ENCODE peak calls at places on chromosome 7, in five cellular contexts. D is A549, J is transverse colon, H is SK-N-SH, T is tibial nerve. X is an unnamed sample.

GRCh38 chr7:55887786-55888185 is 530 bp downstream of the ZNF713 start:
- DNase-seq in D (no peak), J (no peak), H (peak), T (no peak), X (no peak)

GRCh38 chr7:124171068-124171467 is 138.2 kb upstream of the TMEM229A start:
- DNase-seq in D (peak), J (no peak), H (peak), T (no peak), X (no peak)

GRCh38 chr7:22549667-22550513 is 49.9 kb upstream of the STEAP1B start:
- DNase-seq in D (peak), J (no peak), H (peak), T (no peak), X (no peak)

GRCh38 chr7:129872054-129872453 is 80.7 kb downstream of the UBE2H start:
- DNase-seq in D (no peak), J (no peak), H (no peak), T (no peak), X (no peak)

GRCh38 chr7:22251906-22252495 is 105.0 kb downstream of the RAPGEF5 start:
- DNase-seq in D (no peak), J (no peak), H (no peak), T (no peak), X (no peak)

GRCh38 chr7:47968852-47969774 is 10.3 kb downstream of the HUS1 start:
- DNase-seq in D (peak), J (peak), H (peak), T (no peak), X (peak)

GRCh38 chr7:85115862-85116261 is 71.0 kb downstream of the SEMA3D start:
- DNase-seq in D (no peak), J (no peak), H (no peak), T (no peak), X (no peak)

GRCh38 chr7:50665403-50666123 is 100.4 kb upstream of the DDC start:
- DNase-seq in D (no peak), J (no peak), H (no peak), T (no peak), X (no peak)

GRCh38 chr7:36966636-36967035 is 242.3 kb upstream of the AOAH start:
- DNase-seq in D (no peak), J (no peak), H (peak), T (no peak), X (no peak)

GRCh38 chr7:65731562-65732035 is 141.3 kb upstream of the VKORC1L1 start:
- DNase-seq in D (no peak), J (peak), H (no peak), T (no peak), X (peak)

GRCh38 chr7:95608344-95609173 is 12.2 kb upstream of the PDK4 start:
- DNase-seq in D (peak), J (peak), H (peak), T (peak), X (peak)

GRCh38 chr7:78607099-78607498 is 808.5 kb downstream of the PHTF2 start:
- DNase-seq in D (peak), J (no peak), H (no peak), T (no peak), X (no peak)

GRCh38 chr7:101687081-101687480 is 58.0 kb upstream of the MYL10 start:
- DNase-seq in D (no peak), J (no peak), H (no peak), T (no peak), X (no peak)

GRCh38 chr7:57867884-57868701 is 418.1 kb downstream of the ZNF716 start:
- DNase-seq in D (peak), J (no peak), H (peak), T (no peak), X (no peak)

GRCh38 chr7:150745086-150745485 is 7.9 kb downstream of the GIMAP5 start:
- DNase-seq in D (no peak), J (no peak), H (no peak), T (no peak), X (no peak)

GRCh38 chr7:18667466-18667865 is 171.9 kb downstream of the HDAC9 start:
- DNase-seq in D (peak), J (no peak), H (no peak), T (no peak), X (no peak)

GRCh38 chr7:103821105-103821504 is 168.4 kb downstream of the RELN start:
- DNase-seq in D (no peak), J (no peak), H (no peak), T (no peak), X (no peak)

GRCh38 chr7:101866328-101866727 is 48.9 kb downstream of the CUX1 start:
- DNase-seq in D (no peak), J (no peak), H (no peak), T (no peak), X (no peak)

GRCh38 chr7:29230871-29231345 is 36.3 kb downstream of the CHN2 start:
- DNase-seq in D (no peak), J (no peak), H (no peak), T (no peak), X (no peak)

GRCh38 chr7:101644879-101645278 is 15.8 kb upstream of the MYL10 start:
- DNase-seq in D (peak), J (no peak), H (no peak), T (no peak), X (peak)

GRCh38 chr7:158422551-158423189 is 165.0 kb downstream of the PTPRN2 start:
- DNase-seq in D (no peak), J (no peak), H (no peak), T (no peak), X (no peak)

GRCh38 chr7:15801565-15801964 is 115.1 kb upstream of the MEOX2 start:
- DNase-seq in D (no peak), J (no peak), H (no peak), T (peak), X (no peak)

GRCh38 chr7:127905491-127906330 is 125.5 kb downstream of the LRRC4 start:
- DNase-seq in D (no peak), J (no peak), H (no peak), T (no peak), X (no peak)

GRCh38 chr7:50562126-50562525 is 3.1 kb downstream of the DDC start:
- DNase-seq in D (no peak), J (no peak), H (no peak), T (no peak), X (no peak)

GRCh38 chr7:96669812-96670211 is 39.8 kb downstream of the SEM1 start:
- DNase-seq in D (no peak), J (no peak), H (no peak), T (no peak), X (no peak)

GRCh38 chr7:131034166-131034881 is 293.4 kb upstream of the MKLN1 start:
- DNase-seq in D (no peak), J (no peak), H (no peak), T (no peak), X (no peak)

GRCh38 chr7:21754963-21755362 is 190.7 kb downstream of the CDCA7L start:
- DNase-seq in D (no peak), J (no peak), H (no peak), T (no peak), X (no peak)

GRCh38 chr7:94529516-94529915 is 19.9 kb downstream of the CASD1 start:
- DNase-seq in D (no peak), J (no peak), H (no peak), T (no peak), X (no peak)

GRCh38 chr7:143018931-143019330 is 8.0 kb downstream of the OR9A2 start:
- DNase-seq in D (no peak), J (no peak), H (no peak), T (no peak), X (no peak)

GRCh38 chr7:22386865-22387264 is 29.9 kb upstream of the RAPGEF5 start:
- DNase-seq in D (no peak), J (no peak), H (no peak), T (no peak), X (no peak)

GRCh38 chr7:28708458-28708951 is 249.6 kb downstream of the TRIL start:
- DNase-seq in D (no peak), J (no peak), H (no peak), T (no peak), X (no peak)

GRCh38 chr7:25777969-25778767 is 373.8 kb upstream of the NFE2L3 start:
- DNase-seq in D (no peak), J (no peak), H (peak), T (no peak), X (no peak)

GRCh38 chr7:17774701-17775288 is 165.5 kb downstream of the SNX13 start:
- DNase-seq in D (no peak), J (no peak), H (no peak), T (no peak), X (no peak)

GRCh38 chr7:24477807-24478655 is 95.2 kb upstream of the PALS2 start:
- DNase-seq in D (peak), J (no peak), H (no peak), T (peak), X (no peak)

GRCh38 chr7:32335107-32335506 is 155.1 kb downstream of the LSM5 start:
- DNase-seq in D (peak), J (no peak), H (no peak), T (no peak), X (no peak)

GRCh38 chr7:88191911-88192310 is 27.9 kb downstream of the SRI start:
- DNase-seq in D (no peak), J (no peak), H (peak), T (no peak), X (no peak)

GRCh38 chr7:122136639-122137253 is 7.3 kb downstream of the AASS start:
- DNase-seq in D (no peak), J (no peak), H (no peak), T (no peak), X (no peak)

GRCh38 chr7:106041140-106041717 is 70.9 kb downstream of the SYPL1 start:
- DNase-seq in D (peak), J (no peak), H (peak), T (no peak), X (peak)

GRCh38 chr7:82810558-82811259 is 352.0 kb downstream of the PCLO start:
- DNase-seq in D (peak), J (no peak), H (peak), T (no peak), X (no peak)

DNA sequence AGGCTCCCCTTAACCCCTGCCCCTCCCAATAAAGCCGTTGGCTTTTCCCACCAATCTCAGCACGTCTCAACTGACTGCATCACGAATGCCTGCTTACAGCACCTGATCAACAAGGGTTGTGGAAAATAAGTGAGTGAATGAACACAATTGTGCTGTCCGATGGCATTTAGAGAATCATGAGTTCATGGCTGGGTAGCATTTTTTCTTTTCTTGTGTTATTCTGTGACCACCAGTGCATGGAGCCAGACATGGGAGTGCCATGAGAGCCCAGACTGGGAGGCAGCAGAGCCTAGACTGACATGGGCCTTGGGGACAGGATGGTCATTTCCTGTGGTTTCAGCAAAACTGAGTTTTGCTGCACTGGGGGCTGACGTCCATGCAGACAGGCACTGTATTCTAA is 254.1 kb upstream of the IGFBP3 start:
- DNase-seq in D (no peak), J (no peak), H (no peak), T (no peak), X (no peak)
- TF ChIP-seq EP300 in D (no peak), J (no peak), H (no peak), T (no peak), X (no peak)

GRCh38 chr7:116284390-116284789 is 74.1 kb downstream of the TES start:
- DNase-seq in D (no peak), J (no peak), H (no peak), T (no peak), X (no peak)
- H3K27ac ChIP-seq in D (no peak), J (no peak), H (no peak), T (no peak), X (no peak)

GRCh38 chr7:7704867-7705266 is 13.5 kb downstream of the RPA3 start:
- DNase-seq in D (no peak), J (no peak), H (no peak), T (no peak), X (no peak)

GRCh38 chr7:7705316-7705715 is 13.1 kb downstream of the RPA3 start:
- DNase-seq in D (no peak), J (no peak), H (no peak), T (no peak), X (no peak)

GRCh38 chr7:7707756-7708310 is 10.6 kb downstream of the RPA3 start:
- DNase-seq in D (no peak), J (no peak), H (no peak), T (no peak), X (no peak)

GRCh38 chr7:7706556-7706955 is 11.9 kb downstream of the RPA3 start:
- DNase-seq in D (no peak), J (no peak), H (no peak), T (no peak), X (no peak)

GRCh38 chr7:7706101-7706511 is 12.3 kb downstream of the RPA3 start:
- DNase-seq in D (no peak), J (no peak), H (no peak), T (no peak), X (no peak)
- TF ChIP-seq EP300 in D (no peak), J (no peak), H (no peak), T (no peak), X (no peak)

GRCh38 chr7:155581954-155582353 is 35.6 kb upstream of the CNPY1 start:
- DNase-seq in D (no peak), J (no peak), H (no peak), T (no peak), X (no peak)
- H3K27ac ChIP-seq in D (no peak), J (no peak), H (no peak), T (no peak), X (no peak)

GRCh38 chr7:44615149-44615611 is 8.8 kb downstream of the OGDH start:
- DNase-seq in D (no peak), J (peak), H (no peak), T (no peak), X (peak)
- TF ChIP-seq EP300 in D (no peak), J (no peak), H (no peak), T (no peak), X (no peak)

DNA sequence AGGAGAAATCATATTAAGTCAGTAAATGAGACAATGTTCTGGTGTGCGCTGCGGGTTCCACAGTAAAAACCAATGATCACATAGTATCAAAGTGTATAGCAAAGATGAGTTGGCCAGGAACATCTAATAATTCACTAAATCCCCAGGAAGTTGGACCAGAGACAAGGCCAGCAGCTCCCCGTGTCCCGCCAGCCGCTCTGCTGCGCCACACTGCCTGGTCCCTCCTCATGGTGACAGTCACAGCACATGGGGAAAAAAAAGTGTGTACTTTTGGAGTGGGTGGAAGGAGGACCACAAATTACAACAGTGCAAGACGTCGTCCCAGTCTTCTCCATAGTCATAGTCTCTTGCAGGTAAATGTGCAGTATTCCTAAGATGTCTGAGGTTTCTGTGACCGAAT is 239.0 kb upstream of the RNF32 start:
- DNase-seq in D (no peak), J (no peak), H (no peak), T (no peak), X (no peak)
- H3K27ac ChIP-seq in D (no peak), J (no peak), H (no peak), T (no peak), X (no peak)

DNA sequence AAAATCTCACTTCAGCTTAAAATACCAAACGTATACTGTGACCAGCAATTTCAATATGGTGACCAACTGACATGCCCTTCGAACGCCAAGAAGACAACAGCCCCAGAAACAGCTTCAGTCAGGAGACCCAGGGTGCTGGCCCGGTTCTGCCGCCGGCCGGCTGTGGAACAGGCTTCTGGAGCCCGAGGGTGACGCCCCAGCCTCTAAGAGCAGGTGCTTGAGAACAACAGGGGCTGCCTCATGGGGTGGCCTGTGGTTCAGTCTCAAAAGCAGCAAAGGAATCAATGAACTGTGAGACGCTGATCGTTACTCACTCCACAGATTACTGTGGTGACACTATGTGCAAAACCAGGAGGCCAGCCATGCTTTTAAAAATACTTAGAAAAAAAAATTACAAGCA is 17.3 kb downstream of the GPER1 start:
- DNase-seq in D (no peak), J (no peak), H (no peak), T (no peak), X (no peak)
- TF ChIP-seq EP300 in D (no peak), J (no peak), H (no peak), T (no peak), X (no peak)

DNA sequence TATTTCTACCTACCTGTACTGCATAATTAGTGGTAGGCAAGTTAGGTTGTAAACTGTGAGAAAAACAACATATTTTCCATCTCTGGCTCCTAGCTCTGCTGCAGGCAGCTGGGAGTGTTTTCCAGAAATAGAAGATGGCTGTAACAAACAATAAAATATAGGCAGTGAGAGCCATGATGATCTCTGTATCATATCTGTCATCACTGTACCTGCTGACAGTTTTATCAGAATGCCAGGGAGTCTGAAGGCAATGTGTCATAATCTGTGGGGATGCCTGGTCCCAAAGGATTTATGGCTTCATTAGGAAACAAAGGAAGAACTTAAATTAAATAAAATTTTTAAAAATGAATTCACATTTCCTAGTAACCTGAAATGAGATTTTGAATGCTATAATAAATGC is 160.9 kb upstream of the SMIM30 start:
- DNase-seq in D (no peak), J (no peak), H (peak), T (no peak), X (no peak)
- H3K27ac ChIP-seq in D (no peak), J (no peak), H (no peak), T (no peak), X (no peak)

X was measured in stomach.